ENCODE peak calls at places on chromosomes 16 and 17, in five cellular contexts. M is thoracic aorta, C is prostate gland, B is foreskin fibroblast, K is GM20000. H is an unnamed sample.

GRCh38 chr17:42230225-42230624 is 35.9 kb upstream of the GHDC start:
- DNase-seq in M (no peak), C (no peak), B (no peak), K (no peak), H (no peak)

GRCh38 chr16:86195863-86196630 is 297.1 kb downstream of the IRF8 start:
- DNase-seq in M (no peak), C (no peak), B (no peak), K (no peak), H (no peak)

GRCh38 chr17:20300399-20301037 is 166.8 kb downstream of the LGALS9B start:
- DNase-seq in M (no peak), C (no peak), B (no peak), K (no peak), H (no peak)

GRCh38 chr16:46976550-46976949 is 3.1 kb upstream of the DNAJA2 start:
- DNase-seq in M (no peak), C (peak; percentile 32), B (no peak), K (no peak), H (no peak)

GRCh38 chr17:81391964-81392908 is 3.0 kb upstream of the BAHCC1 start:
- DNase-seq in M (no peak), C (no peak), B (peak; percentile 61), K (no peak), H (no peak)

GRCh38 chr17:68383443-68384321 is 73.6 kb downstream of the WIPI1 start:
- DNase-seq in M (no peak), C (no peak), B (peak; percentile 88), K (no peak), H (no peak)

GRCh38 chr17:32335647-32336046 is 6.3 kb downstream of the C17orf75 start:
- DNase-seq in M (no peak), C (no peak), B (peak; percentile 24), K (no peak), H (no peak)

GRCh38 chr16:74573622-74574021 is 33.3 kb downstream of the GLG1 start:
- DNase-seq in M (no peak), C (no peak), B (no peak), K (no peak), H (no peak)

GRCh38 chr17:72602517-72603345 is 481.9 kb downstream of the SOX9 start:
- DNase-seq in M (no peak), C (no peak), B (peak; percentile 60), K (no peak), H (no peak)

GRCh38 chr16:83947642-83948234 is 5.3 kb upstream of the OSGIN1 start:
- DNase-seq in M (no peak), C (no peak), B (no peak), K (no peak), H (no peak)

GRCh38 chr16:57023541-57024249 is 34.3 kb downstream of the NLRC5 start:
- DNase-seq in M (no peak), C (no peak), B (no peak), K (no peak), H (no peak)

GRCh38 chr16:969508-970378 is 1.0 kb downstream of the LMF1 start:
- DNase-seq in M (no peak), C (no peak), B (no peak), K (peak; percentile 69), H (no peak)

GRCh38 chr17:3104322-3104721 is at the start of gene OR1D2:
- DNase-seq in M (no peak), C (no peak), B (no peak), K (no peak), H (no peak)

GRCh38 chr17:44137891-44138709 is 3.6 kb upstream of the HROB start:
- DNase-seq in M (peak; percentile 90), C (peak; percentile 67), B (peak; percentile 100), K (no peak), H (peak; percentile 71)
- TF ChIP-seq CTCF in M (no peak), C (no peak), B (no peak), K (no peak), H (no peak)

DNA sequence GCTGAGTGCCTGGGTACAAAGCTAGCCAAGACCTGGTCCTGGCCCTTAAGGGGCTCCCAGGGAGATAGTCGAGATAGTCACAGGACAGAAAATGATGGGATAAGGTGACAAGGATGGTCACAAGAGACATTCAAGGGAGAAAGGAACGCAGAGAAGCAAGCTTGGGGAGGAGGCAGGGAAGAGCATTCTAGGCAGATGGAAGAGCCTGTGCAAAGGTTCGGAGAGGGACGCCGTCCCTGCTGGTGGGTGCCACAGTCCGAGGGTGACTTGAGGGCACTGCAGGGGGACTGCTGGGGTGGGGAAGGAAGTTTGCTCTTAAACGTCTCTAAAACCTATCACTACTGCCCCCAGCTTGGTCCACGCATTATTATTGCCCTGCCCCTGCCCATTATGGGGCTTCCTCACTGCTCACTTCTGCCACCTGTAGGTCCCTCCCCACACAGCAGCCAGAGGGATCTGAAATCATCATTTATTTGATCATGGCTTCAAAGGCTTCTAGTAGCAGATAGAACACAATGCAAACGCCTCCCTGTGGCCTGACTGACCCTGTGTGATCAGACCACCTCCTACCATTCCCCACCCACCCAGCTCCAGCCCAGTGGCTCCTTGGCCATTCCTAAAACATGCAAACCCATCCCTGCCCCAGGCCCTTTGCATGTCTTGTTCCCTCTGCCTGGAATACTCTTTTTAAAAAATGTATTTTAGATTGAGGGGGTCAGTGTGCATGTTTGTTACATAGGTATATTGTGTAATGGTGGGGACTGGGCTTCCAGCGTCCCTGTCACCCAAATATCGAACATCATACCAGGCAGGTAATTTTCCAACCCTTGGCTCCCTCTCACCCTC is 60.3 kb downstream of the RMI2 start:
- DNase-seq in M (no peak), C (no peak), B (no peak), K (peak; percentile 73), H (no peak)
- TF ChIP-seq CTCF in M (peak; percentile 51), C (peak; percentile 42), B (peak; percentile 61), K (peak; percentile 43), H (no peak)

GRCh38 chr17:15048933-15049539 is 216.1 kb downstream of the PMP22 start:
- DNase-seq in M (no peak), C (no peak), B (no peak), K (no peak), H (no peak)

GRCh38 chr17:15051913-15052312 is 213.2 kb downstream of the PMP22 start:
- DNase-seq in M (no peak), C (no peak), B (no peak), K (no peak), H (no peak)

GRCh38 chr17:15048381-15048780 is 216.7 kb downstream of the PMP22 start:
- DNase-seq in M (no peak), C (no peak), B (no peak), K (no peak), H (no peak)
- TF ChIP-seq CTCF in M (no peak), C (no peak), B (no peak), K (no peak), H (no peak)

GRCh38 chr16:80317132-80318098 is 223.4 kb upstream of the DYNLRB2 start:
- DNase-seq in M (no peak), C (no peak), B (no peak), K (no peak), H (no peak)
- TF ChIP-seq CTCF in M (no peak), C (no peak), B (peak; percentile 29), K (no peak), H (no peak)

GRCh38 chr16:53061701-53062159 is 6.9 kb downstream of the CHD9 start:
- DNase-seq in M (no peak), C (no peak), B (no peak), K (peak; percentile 71), H (no peak)
- TF ChIP-seq CTCF in M (no peak), C (no peak), B (no peak), K (no peak), H (no peak)

DNA sequence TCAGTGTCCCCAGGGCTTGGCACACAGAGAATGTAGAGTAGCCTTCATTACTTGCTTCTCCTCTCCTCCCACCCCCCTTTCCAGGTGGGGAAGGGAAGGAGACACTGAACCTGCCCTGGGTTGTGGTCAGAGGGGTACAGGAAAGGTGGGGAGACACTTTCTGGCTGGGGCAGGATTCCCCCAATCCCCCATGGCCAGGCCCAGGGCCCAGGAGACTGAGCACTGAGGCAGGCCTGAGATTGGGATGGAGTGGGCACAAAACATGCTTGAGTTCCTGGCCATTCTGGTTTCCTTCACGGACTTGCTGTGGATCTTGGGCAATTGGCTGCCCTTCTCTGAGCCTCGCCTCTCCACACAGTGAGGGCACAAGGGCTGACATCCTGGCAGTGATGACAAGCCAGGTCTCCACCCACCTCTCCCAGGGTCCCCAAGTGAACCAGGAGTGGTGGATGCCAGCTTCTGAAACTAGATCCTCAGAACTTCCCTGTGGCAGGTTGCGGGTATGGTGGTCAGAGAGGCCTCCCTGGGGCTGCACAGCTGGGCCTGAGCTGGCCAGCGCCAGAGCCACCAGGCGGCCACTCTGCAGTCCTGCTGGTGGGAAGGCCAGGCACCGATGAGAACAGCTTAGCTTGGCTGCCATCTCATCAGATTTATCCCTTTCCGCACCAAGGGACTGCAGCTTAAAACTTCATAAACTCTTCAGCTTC is 9.3 kb downstream of the ZNF629 start:
- DNase-seq in M (no peak), C (no peak), B (no peak), K (no peak), H (no peak)
- TF ChIP-seq CTCF in M (no peak), C (no peak), B (no peak), K (no peak), H (no peak)

DNA sequence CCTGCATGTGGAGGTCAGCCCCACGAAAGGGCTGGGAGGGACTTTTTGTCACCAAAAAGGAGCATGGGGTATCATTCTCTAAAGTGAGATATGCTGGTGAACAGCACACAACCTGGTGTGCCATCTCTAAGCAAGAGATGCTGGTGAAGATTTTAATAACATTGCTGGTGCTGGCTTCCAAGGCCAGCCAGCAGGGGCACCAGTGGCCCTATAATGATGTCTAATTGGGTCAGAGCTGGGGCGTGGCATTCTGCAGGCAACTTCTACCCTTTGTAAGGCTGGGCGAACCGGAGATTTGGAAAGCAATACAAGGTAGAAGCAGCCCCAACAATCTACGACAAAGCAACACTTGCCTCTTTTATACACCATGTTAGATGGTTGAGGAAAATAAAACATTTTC is 16.8 kb downstream of the SDR42E1 start:
- DNase-seq in M (no peak), C (no peak), B (no peak), K (no peak), H (no peak)
- TF ChIP-seq CTCF in M (no peak), C (no peak), B (no peak), K (no peak), H (no peak)

H was measured in omental fat pad.